ENCODE peak calls at places on chromosomes 13 and 19, in four cellular contexts. One of them, this sample, is unnamed.

GRCh38 chr19:13537454-13537853 is 31.2 kb upstream of the CACNA1A start:
- DNase-seq in thoracic aorta: no peak
- DNase-seq in WERI-Rb-1: no peak
- DNase-seq in body of pancreas: no peak
- DNase-seq in this sample: no peak

GRCh38 chr13:25899464-25899863 is 152.4 kb downstream of the SHISA2 start:
- DNase-seq in WERI-Rb-1: no peak
- DNase-seq in body of pancreas: no peak
- DNase-seq in thoracic aorta: no peak
- DNase-seq in this sample: no peak

GRCh38 chr13:29858667-29859066 is 8.2 kb upstream of the UBL3 start:
- DNase-seq in thoracic aorta: no peak
- DNase-seq in body of pancreas: no peak
- DNase-seq in WERI-Rb-1: no peak
- DNase-seq in this sample: no peak

GRCh38 chr13:27349458-27349857 is 75.0 kb upstream of the GTF3A start:
- DNase-seq in thoracic aorta: no peak
- DNase-seq in WERI-Rb-1: no peak
- DNase-seq in body of pancreas: no peak
- DNase-seq in this sample: no peak

GRCh38 chr19:13099073-13099999 is 3.3 kb downstream of the LYL1 start:
- DNase-seq in body of pancreas: peak; percentile 76
- DNase-seq in thoracic aorta: no peak
- DNase-seq in WERI-Rb-1: no peak
- DNase-seq in this sample: peak; percentile 90

GRCh38 chr13:73074101-73074500 is 15.3 kb downstream of the KLF5 start:
- DNase-seq in thoracic aorta: no peak
- DNase-seq in WERI-Rb-1: no peak
- DNase-seq in body of pancreas: no peak
- DNase-seq in this sample: no peak

GRCh38 chr13:84445776-84446175 is 563.5 kb upstream of the SLITRK1 start:
- DNase-seq in body of pancreas: no peak
- DNase-seq in thoracic aorta: no peak
- DNase-seq in WERI-Rb-1: no peak
- DNase-seq in this sample: no peak

GRCh38 chr13:46598820-46599180 is 45.8 kb downstream of the LRCH1 start:
- DNase-seq in WERI-Rb-1: no peak
- DNase-seq in body of pancreas: no peak
- DNase-seq in thoracic aorta: no peak
- DNase-seq in this sample: no peak

GRCh38 chr13:31213681-31214289 is 14.0 kb downstream of the B3GLCT start:
- DNase-seq in thoracic aorta: no peak
- DNase-seq in WERI-Rb-1: peak; percentile 9
- DNase-seq in body of pancreas: no peak
- DNase-seq in this sample: no peak

GRCh38 chr19:13195678-13196077 is 45.5 kb downstream of the IER2 start:
- DNase-seq in WERI-Rb-1: peak; percentile 85
- DNase-seq in thoracic aorta: no peak
- DNase-seq in body of pancreas: peak; percentile 85
- DNase-seq in this sample: peak; percentile 90

GRCh38 chr13:28464861-28465260 is 30.1 kb downstream of the FLT1 start:
- DNase-seq in body of pancreas: no peak
- DNase-seq in thoracic aorta: no peak
- DNase-seq in WERI-Rb-1: no peak
- DNase-seq in this sample: no peak

GRCh38 chr13:24692541-24692940 is 12.3 kb downstream of the ATP12A start:
- DNase-seq in WERI-Rb-1: no peak
- DNase-seq in thoracic aorta: no peak
- DNase-seq in body of pancreas: peak; percentile 33
- DNase-seq in this sample: no peak

GRCh38 chr13:107458269-107458668 is 757.1 kb downstream of the LIG4 start:
- DNase-seq in body of pancreas: no peak
- DNase-seq in WERI-Rb-1: no peak
- DNase-seq in thoracic aorta: no peak
- DNase-seq in this sample: no peak

GRCh38 chr13:44249439-44249838 is 124.2 kb upstream of the SERP2 start:
- DNase-seq in WERI-Rb-1: no peak
- DNase-seq in body of pancreas: peak; percentile 55
- DNase-seq in thoracic aorta: no peak
- DNase-seq in this sample: no peak

GRCh38 chr19:54192972-54193371 is 1.9 kb downstream of the TSEN34 start:
- DNase-seq in thoracic aorta: no peak
- DNase-seq in body of pancreas: no peak
- DNase-seq in WERI-Rb-1: no peak
- DNase-seq in this sample: peak; percentile 11

GRCh38 chr19:54189668-54190502 is 505 bp upstream of the MBOAT7 start:
- DNase-seq in thoracic aorta: peak; percentile 100
- DNase-seq in body of pancreas: peak; percentile 100
- DNase-seq in WERI-Rb-1: peak; percentile 100
- DNase-seq in this sample: peak; percentile 97

GRCh38 chr19:54191671-54192453 is 754 bp downstream of the TSEN34 start:
- DNase-seq in body of pancreas: no peak
- DNase-seq in thoracic aorta: no peak
- DNase-seq in WERI-Rb-1: no peak
- DNase-seq in this sample: no peak

GRCh38 chr19:54190503-54190941 is 586 bp upstream of the TSEN34 start:
- DNase-seq in WERI-Rb-1: peak; percentile 98
- DNase-seq in body of pancreas: peak; percentile 100
- DNase-seq in thoracic aorta: peak; percentile 99
- DNase-seq in this sample: peak; percentile 95

DNA sequence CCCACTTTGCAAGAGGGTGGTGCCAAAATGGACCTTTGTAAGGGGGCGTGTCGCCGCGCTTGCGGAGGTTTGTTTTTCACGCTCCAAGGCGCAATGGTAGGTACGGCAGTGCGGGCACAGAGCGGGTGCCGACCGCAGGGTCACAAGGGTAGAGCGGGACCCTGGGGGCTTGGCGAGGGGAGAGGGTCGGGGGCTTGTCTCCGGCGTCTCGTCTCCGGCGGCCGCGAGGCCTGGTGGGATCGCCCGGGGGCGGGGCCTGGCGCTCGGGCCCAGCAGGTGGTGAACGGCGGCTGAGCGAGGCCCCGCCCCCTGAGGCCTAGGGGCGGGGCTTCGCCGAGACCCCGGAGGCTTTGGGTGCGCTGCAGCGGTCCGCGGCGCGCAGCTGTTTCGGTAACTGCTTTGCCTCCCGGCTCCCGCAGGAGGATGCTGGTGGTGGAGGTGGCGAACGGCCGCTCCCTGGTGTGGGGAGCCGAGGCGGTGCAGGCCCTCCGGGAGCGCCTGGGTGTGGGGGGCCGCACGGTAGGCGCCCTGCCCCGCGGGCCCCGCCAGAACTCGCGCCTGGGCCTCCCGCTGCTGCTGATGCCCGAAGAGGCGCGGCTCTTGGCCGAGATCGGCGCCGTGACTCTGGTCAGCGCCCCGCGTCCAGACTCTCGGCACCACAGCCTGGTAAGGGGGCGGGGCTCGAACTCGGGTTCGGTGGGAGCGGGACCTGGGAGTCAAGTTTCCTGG is at the start of gene TSEN34:
- DNase-seq in WERI-Rb-1: peak; percentile 78
- DNase-seq in body of pancreas: peak; percentile 92
- DNase-seq in thoracic aorta: no peak
- DNase-seq in this sample: peak; percentile 95
- H3K27me3 ChIP-seq in WERI-Rb-1: no peaks in the 10 kb centered on the region
- H3K27me3 ChIP-seq in body of pancreas: no peaks in the 10 kb centered on the region
- H3K27me3 ChIP-seq in thoracic aorta: no peaks in the 10 kb centered on the region
- H3K27me3 ChIP-seq in this sample: no peaks in the 10 kb centered on the region

DNA sequence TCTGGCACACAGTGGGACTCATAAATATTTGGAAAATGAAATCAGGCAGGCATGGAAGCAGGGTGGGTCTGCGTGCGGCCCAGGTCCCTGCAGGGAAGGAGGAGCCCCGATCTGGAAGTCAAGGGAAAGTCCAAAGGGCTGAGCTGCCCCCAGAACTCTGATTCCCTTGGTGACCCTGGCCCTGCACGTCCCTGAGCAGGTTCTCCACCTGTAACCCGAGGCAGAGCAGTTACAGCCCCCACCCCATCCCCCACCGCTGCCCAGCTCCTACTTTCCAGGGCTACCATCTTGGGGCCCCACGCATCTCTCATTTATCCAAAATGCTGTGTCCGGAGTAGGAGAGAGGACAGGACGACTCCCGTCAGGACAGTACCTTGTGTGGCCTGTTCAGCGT is 2.1 kb downstream of the PLEKHF1 start:
- DNase-seq in WERI-Rb-1: no peak
- DNase-seq in thoracic aorta: no peak
- DNase-seq in body of pancreas: no peak
- DNase-seq in this sample: peak; percentile 28
- H3K4me3 ChIP-seq in WERI-Rb-1: no peak overlapping the region
- H3K4me3 ChIP-seq in thoracic aorta: peak overlapping the region; percentile 94
- H3K4me3 ChIP-seq in body of pancreas: no peak overlapping the region
- H3K4me3 ChIP-seq in this sample: no peak overlapping the region

DNA sequence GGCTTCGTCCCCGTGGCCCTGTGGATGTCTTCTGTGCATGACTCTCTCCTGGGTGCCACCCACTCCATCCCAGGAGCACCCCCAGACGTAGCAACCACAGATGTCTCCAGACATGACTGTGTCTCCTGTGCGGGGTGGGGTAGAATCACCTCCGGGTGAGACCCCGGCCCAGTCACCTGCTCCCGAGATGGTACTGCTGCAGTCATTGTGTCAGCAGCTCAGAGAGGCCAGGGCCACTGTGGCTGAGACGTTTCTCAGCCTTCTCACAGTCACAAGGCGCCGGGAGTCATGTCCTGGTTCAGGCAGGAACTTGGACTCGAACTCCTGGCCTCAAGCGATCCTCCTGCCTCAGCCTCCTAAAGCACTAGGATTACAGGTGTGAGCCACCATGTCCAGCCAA is 16.6 kb downstream of the NCLN start:
- DNase-seq in thoracic aorta: no peak
- DNase-seq in WERI-Rb-1: no peak
- DNase-seq in body of pancreas: no peak
- DNase-seq in this sample: no peak
- H3K36me3 ChIP-seq in thoracic aorta: peaks cover 29% of the 10 kb centered on the region
- H3K36me3 ChIP-seq in WERI-Rb-1: peaks cover 36% of the 10 kb centered on the region
- H3K36me3 ChIP-seq in body of pancreas: no peaks in the 10 kb centered on the region
- H3K36me3 ChIP-seq in this sample: peaks cover 5% of the 10 kb centered on the region

GRCh38 chr13:99948411-99948810 is 23.2 kb downstream of the ZIC5 start:
- DNase-seq in body of pancreas: no peak
- DNase-seq in thoracic aorta: no peak
- DNase-seq in WERI-Rb-1: no peak
- DNase-seq in this sample: no peak
- H3K27me3 ChIP-seq in body of pancreas: peaks cover 9% of the 10 kb centered on the region
- H3K27me3 ChIP-seq in thoracic aorta: peaks cover 16% of the 10 kb centered on the region
- H3K27me3 ChIP-seq in WERI-Rb-1: no peaks in the 10 kb centered on the region
- H3K27me3 ChIP-seq in this sample: no peaks in the 10 kb centered on the region

GRCh38 chr13:100148422-100148821 is 59.5 kb downstream of the PCCA start:
- DNase-seq in thoracic aorta: no peak
- DNase-seq in body of pancreas: no peak
- DNase-seq in WERI-Rb-1: no peak
- DNase-seq in this sample: peak; percentile 38
- H3K4me3 ChIP-seq in thoracic aorta: no peak overlapping the region
- H3K4me3 ChIP-seq in body of pancreas: no peak overlapping the region
- H3K4me3 ChIP-seq in WERI-Rb-1: no peak overlapping the region
- H3K4me3 ChIP-seq in this sample: no peak overlapping the region

GRCh38 chr19:1365964-1366695 is 17.6 kb upstream of the NDUFS7 start:
- DNase-seq in thoracic aorta: no peak
- DNase-seq in body of pancreas: no peak
- DNase-seq in WERI-Rb-1: no peak
- DNase-seq in this sample: no peak
- H3K36me3 ChIP-seq in thoracic aorta: peaks cover 55% of the 10 kb centered on the region
- H3K36me3 ChIP-seq in body of pancreas: no peaks in the 10 kb centered on the region
- H3K36me3 ChIP-seq in WERI-Rb-1: peaks cover 79% of the 10 kb centered on the region
- H3K36me3 ChIP-seq in this sample: peaks cover 24% of the 10 kb centered on the region

GRCh38 chr19:42176990-42177685 is 40.3 kb downstream of the DEDD2 start:
- DNase-seq in thoracic aorta: no peak
- DNase-seq in body of pancreas: peak; percentile 67
- DNase-seq in WERI-Rb-1: peak; percentile 92
- DNase-seq in this sample: peak; percentile 93
- H3K27me3 ChIP-seq in thoracic aorta: peaks cover 15% of the 10 kb centered on the region
- H3K27me3 ChIP-seq in body of pancreas: peaks cover 28% of the 10 kb centered on the region
- H3K27me3 ChIP-seq in WERI-Rb-1: peaks cover 11% of the 10 kb centered on the region
- H3K27me3 ChIP-seq in this sample: peaks cover 71% of the 10 kb centered on the region

DNA sequence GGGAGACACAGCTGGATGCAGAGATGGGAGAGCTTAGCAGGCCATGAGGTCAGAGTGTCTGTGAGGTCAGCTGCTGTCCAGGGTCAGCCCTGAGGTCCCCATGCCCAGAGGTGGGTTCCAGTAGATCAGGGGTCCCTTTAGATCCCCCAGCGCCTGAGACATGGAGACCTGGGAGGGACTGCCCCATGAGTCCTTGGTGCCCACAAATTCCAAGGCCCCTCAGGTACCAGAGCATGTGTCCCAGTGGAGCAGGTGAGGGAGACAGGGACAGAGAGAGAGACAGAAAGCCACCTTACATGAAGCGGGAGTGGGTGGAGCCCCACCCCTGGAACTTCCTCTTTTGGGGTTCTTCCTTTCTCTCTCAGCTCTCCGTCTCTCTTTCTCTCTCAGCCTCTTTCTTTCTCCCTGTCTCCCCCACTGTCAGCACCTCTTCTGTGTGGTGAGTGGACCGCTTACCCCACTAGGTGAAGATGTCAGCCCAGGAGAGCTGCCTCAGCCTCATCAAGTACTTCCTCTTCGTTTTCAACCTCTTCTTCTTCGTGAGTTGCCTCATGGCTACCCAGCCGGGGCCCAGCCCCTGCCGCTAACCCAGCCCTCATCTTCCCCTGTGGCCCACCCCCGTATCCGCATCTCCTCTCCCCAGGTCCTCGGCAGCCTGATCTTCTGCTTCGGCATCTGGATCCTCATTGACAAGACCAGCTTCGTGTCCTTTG is at the start of gene CD37:
- DNase-seq in WERI-Rb-1: no peak
- DNase-seq in body of pancreas: no peak
- DNase-seq in thoracic aorta: no peak
- DNase-seq in this sample: peak; percentile 41
- H3K4me3 ChIP-seq in WERI-Rb-1: no peak within 1 kb of the TSS
- H3K4me3 ChIP-seq in body of pancreas: no peak within 1 kb of the TSS
- H3K4me3 ChIP-seq in thoracic aorta: peak within 1 kb of the TSS; percentile 66
- H3K4me3 ChIP-seq in this sample: no peak within 1 kb of the TSS

GRCh38 chr19:31439270-31439573 is 90.0 kb upstream of the TSHZ3 start:
- DNase-seq in body of pancreas: no peak
- DNase-seq in thoracic aorta: no peak
- DNase-seq in WERI-Rb-1: no peak
- DNase-seq in this sample: no peak
- H3K36me3 ChIP-seq in body of pancreas: no peaks in the 10 kb centered on the region
- H3K36me3 ChIP-seq in thoracic aorta: no peaks in the 10 kb centered on the region
- H3K36me3 ChIP-seq in WERI-Rb-1: no peaks in the 10 kb centered on the region
- H3K36me3 ChIP-seq in this sample: no peaks in the 10 kb centered on the region

This sample was measured in H7.